ENCODE peak calls at places on chromosomes 13 and 19, in four cellular contexts. K is pancreas; H is activated T-cell treated with anti-CD3 and anti-CD28 coated beads, Interleukin-2, amount 50 U/mL, for 72 hours; O is neuronal stem cell. F is an unnamed sample.

GRCh38 chr13:34543836-34544235 is 398.2 kb upstream of the NBEA start:
- DNase-seq in K (no peak), H (no peak), O (no peak), F (no peak)

GRCh38 chr13:30456290-30456689 is 9.4 kb downstream of the HMGB1 start:
- DNase-seq in K (no peak), H (no peak), O (no peak), F (no peak)

GRCh38 chr13:29908411-29908810 is 58.0 kb upstream of the UBL3 start:
- DNase-seq in K (no peak), H (no peak), O (no peak), F (no peak)

GRCh38 chr13:97262058-97262457 is 39.9 kb downstream of the MBNL2 start:
- DNase-seq in K (no peak), H (no peak), O (no peak), F (no peak)

GRCh38 chr19:3082331-3082730 is 11.8 kb upstream of the GNA11 start:
- DNase-seq in K (no peak), H (no peak), O (no peak), F (no peak)

GRCh38 chr13:98370806-98371553 is 193.9 kb upstream of the RNF113B start:
- DNase-seq in K (peak; percentile 33), H (no peak), O (no peak), F (no peak)

GRCh38 chr13:97724450-97724849 is 229.0 kb upstream of the IPO5 start:
- DNase-seq in K (no peak), H (no peak), O (no peak), F (no peak)

GRCh38 chr13:35763805-35764170 is 287.3 kb upstream of the MAB21L1 start:
- DNase-seq in K (no peak), H (no peak), O (no peak), F (no peak)

GRCh38 chr13:109781384-109782065 is 4.9 kb downstream of the IRS2 start:
- DNase-seq in K (no peak), H (no peak), O (no peak), F (no peak)

GRCh38 chr19:31118926-31119325 is 230.3 kb downstream of the TSHZ3 start:
- DNase-seq in K (no peak), H (no peak), O (no peak), F (no peak)

GRCh38 chr13:95480131-95480545 is 72.4 kb upstream of the CLDN10 start:
- DNase-seq in K (peak; percentile 36), H (no peak), O (no peak), F (no peak)

GRCh38 chr13:51282322-51282721 is 57.2 kb upstream of the SERPINE3 start:
- DNase-seq in K (peak; percentile 44), H (no peak), O (no peak), F (no peak)

GRCh38 chr19:57068921-57069697 is 50.7 kb upstream of the USP29 start:
- DNase-seq in K (no peak), H (peak; percentile 10), O (peak; percentile 33), F (no peak)

GRCh38 chr13:106426909-106427308 is 108.6 kb downstream of the EFNB2 start:
- DNase-seq in K (no peak), H (no peak), O (no peak), F (no peak)

GRCh38 chr19:43229315-43229714 is 23.9 kb upstream of the PSG4 start:
- DNase-seq in K (no peak), H (no peak), O (no peak), F (peak; percentile 71)

GRCh38 chr19:7112675-7113074 is 43.2 kb downstream of the ZNF557 start:
- DNase-seq in K (no peak), H (no peak), O (no peak), F (no peak)

F was measured in HAP-1.